ENCODE peak calls at places on chromosome 20, in six cellular contexts. X, Y, G, K, R and S are unnamed samples.

GRCh38 chr20:4835244-4836177 is 113.8 kb downstream of the PRND start:
- DNase-seq in G (no peak), R (no peak), X (no peak), K (peak; percentile 79), Y (no peak), S (no peak)

GRCh38 chr20:54058420-54059139 is 11.8 kb downstream of the BCAS1 start:
- DNase-seq in X (no peak), R (no peak), K (no peak), G (no peak), Y (no peak), S (no peak)

GRCh38 chr20:38725959-38726848 is 1.9 kb downstream of the SLC32A1 start:
- DNase-seq in K (peak; percentile 42), G (peak; percentile 75), X (no peak), R (peak; percentile 31), Y (no peak), S (no peak)

GRCh38 chr20:32830437-32830836 is 10.7 kb downstream of the MAPRE1 start:
- DNase-seq in X (no peak), K (no peak), G (no peak), R (no peak), Y (peak; percentile 20), S (no peak)

GRCh38 chr20:48722737-48723191 is 105.0 kb downstream of the PREX1 start:
- DNase-seq in Y (peak; percentile 72), K (no peak), X (no peak), R (no peak), G (peak; percentile 43), S (no peak)

GRCh38 chr20:56003966-56004365 is 1.4 kb downstream of the CBLN4 start:
- DNase-seq in R (no peak), X (no peak), K (no peak), Y (no peak), G (peak; percentile 91), S (peak; percentile 15)

GRCh38 chr20:20497242-20497985 is 129.5 kb downstream of the INSM1 start:
- DNase-seq in G (no peak), Y (no peak), K (no peak), X (no peak), R (no peak), S (no peak)

GRCh38 chr20:7392551-7392950 is 547.7 kb downstream of the HAO1 start:
- DNase-seq in X (no peak), K (no peak), G (no peak), R (no peak), Y (no peak), S (no peak)